ENCODE peak calls at places on chromosomes 12 and 14, in four cellular contexts. One of them, this sample, is unnamed.

GRCh38 chr14:97295108-97295710 is 498.0 kb downstream of the VRK1 start:
- DNase-seq in stimulated activated CD8-positive, alpha-beta memory T cell treated with anti-CD3 and anti-CD28 coated beads, Interleukin-4, amount 100 ng/mL, for 4 hours: no peak
- DNase-seq in naive thymus-derived CD8-positive, alpha-beta T cell: no peak
- DNase-seq in stimulated activated CD4-positive, alpha-beta T cell treated with anti-CD3 and anti-CD28 coated beads, Interleukin-4, amount 100 ng/mL, for 48 hours: no peak
- DNase-seq in this sample: no peak

GRCh38 chr12:82904219-82904795 is 217.6 kb downstream of the TMTC2 start:
- DNase-seq in stimulated activated CD8-positive, alpha-beta memory T cell treated with anti-CD3 and anti-CD28 coated beads, Interleukin-4, amount 100 ng/mL, for 4 hours: no peak
- DNase-seq in stimulated activated CD4-positive, alpha-beta T cell treated with anti-CD3 and anti-CD28 coated beads, Interleukin-4, amount 100 ng/mL, for 48 hours: no peak
- DNase-seq in naive thymus-derived CD8-positive, alpha-beta T cell: no peak
- DNase-seq in this sample: no peak

GRCh38 chr14:64707661-64708060 is 3.4 kb downstream of the PLEKHG3 start:
- DNase-seq in naive thymus-derived CD8-positive, alpha-beta T cell: no peak
- DNase-seq in stimulated activated CD8-positive, alpha-beta memory T cell treated with anti-CD3 and anti-CD28 coated beads, Interleukin-4, amount 100 ng/mL, for 4 hours: no peak
- DNase-seq in stimulated activated CD4-positive, alpha-beta T cell treated with anti-CD3 and anti-CD28 coated beads, Interleukin-4, amount 100 ng/mL, for 48 hours: no peak
- DNase-seq in this sample: no peak

GRCh38 chr12:31407562-31407961 is 81.6 kb upstream of the SINHCAF start:
- DNase-seq in stimulated activated CD8-positive, alpha-beta memory T cell treated with anti-CD3 and anti-CD28 coated beads, Interleukin-4, amount 100 ng/mL, for 4 hours: no peak
- DNase-seq in naive thymus-derived CD8-positive, alpha-beta T cell: no peak
- DNase-seq in stimulated activated CD4-positive, alpha-beta T cell treated with anti-CD3 and anti-CD28 coated beads, Interleukin-4, amount 100 ng/mL, for 48 hours: no peak
- DNase-seq in this sample: no peak

GRCh38 chr12:19846561-19846960 is 407.3 kb downstream of the AEBP2 start:
- DNase-seq in stimulated activated CD8-positive, alpha-beta memory T cell treated with anti-CD3 and anti-CD28 coated beads, Interleukin-4, amount 100 ng/mL, for 4 hours: no peak
- DNase-seq in stimulated activated CD4-positive, alpha-beta T cell treated with anti-CD3 and anti-CD28 coated beads, Interleukin-4, amount 100 ng/mL, for 48 hours: no peak
- DNase-seq in naive thymus-derived CD8-positive, alpha-beta T cell: no peak
- DNase-seq in this sample: no peak

GRCh38 chr12:42744539-42745156 is 155.1 kb upstream of the PRICKLE1 start:
- DNase-seq in stimulated activated CD8-positive, alpha-beta memory T cell treated with anti-CD3 and anti-CD28 coated beads, Interleukin-4, amount 100 ng/mL, for 4 hours: no peak
- DNase-seq in stimulated activated CD4-positive, alpha-beta T cell treated with anti-CD3 and anti-CD28 coated beads, Interleukin-4, amount 100 ng/mL, for 48 hours: no peak
- DNase-seq in naive thymus-derived CD8-positive, alpha-beta T cell: no peak
- DNase-seq in this sample: no peak

GRCh38 chr12:130253866-130254265 is 83.8 kb upstream of the PIWIL1 start:
- DNase-seq in stimulated activated CD8-positive, alpha-beta memory T cell treated with anti-CD3 and anti-CD28 coated beads, Interleukin-4, amount 100 ng/mL, for 4 hours: no peak
- DNase-seq in stimulated activated CD4-positive, alpha-beta T cell treated with anti-CD3 and anti-CD28 coated beads, Interleukin-4, amount 100 ng/mL, for 48 hours: no peak
- DNase-seq in naive thymus-derived CD8-positive, alpha-beta T cell: no peak
- DNase-seq in this sample: no peak

GRCh38 chr14:75282166-75282547 is 3.5 kb downstream of the FOS start:
- DNase-seq in stimulated activated CD4-positive, alpha-beta T cell treated with anti-CD3 and anti-CD28 coated beads, Interleukin-4, amount 100 ng/mL, for 48 hours: no peak
- DNase-seq in stimulated activated CD8-positive, alpha-beta memory T cell treated with anti-CD3 and anti-CD28 coated beads, Interleukin-4, amount 100 ng/mL, for 4 hours: no peak
- DNase-seq in naive thymus-derived CD8-positive, alpha-beta T cell: peak
- DNase-seq in this sample: no peak

GRCh38 chr12:110661337-110661972 is 27.5 kb downstream of the HVCN1 start:
- DNase-seq in stimulated activated CD8-positive, alpha-beta memory T cell treated with anti-CD3 and anti-CD28 coated beads, Interleukin-4, amount 100 ng/mL, for 4 hours: peak
- DNase-seq in stimulated activated CD4-positive, alpha-beta T cell treated with anti-CD3 and anti-CD28 coated beads, Interleukin-4, amount 100 ng/mL, for 48 hours: peak
- DNase-seq in naive thymus-derived CD8-positive, alpha-beta T cell: peak
- DNase-seq in this sample: peak